ENCODE peak calls at places on chromosome 22, in six cellular contexts. One of them, this sample, is unnamed. For H3K9me3, the result is how much of the 10 kb centered on the place peaks cover.

GRCh38 chr22:40094449-40094848 is 83.3 kb upstream of the TNRC6B start:
- DNase-seq in fibroblast of lung: peak
- DNase-seq in keratinocyte: no peak
- DNase-seq in PC-3: no peak
- DNase-seq in astrocyte: no peak
- DNase-seq in H1: no peak
- DNase-seq in this sample: no peak

GRCh38 chr22:26550498-26551033 is 38.3 kb upstream of the TFIP11 start:
- DNase-seq in fibroblast of lung: peak
- DNase-seq in keratinocyte: no peak
- DNase-seq in PC-3: peak
- DNase-seq in astrocyte: peak
- DNase-seq in H1: no peak
- DNase-seq in this sample: no peak

GRCh38 chr22:45007247-45007945 is 2.4 kb downstream of the PHF21B start:
- DNase-seq in fibroblast of lung: peak
- DNase-seq in keratinocyte: no peak
- DNase-seq in PC-3: no peak
- DNase-seq in astrocyte: peak
- DNase-seq in H1: peak
- DNase-seq in this sample: no peak

GRCh38 chr22:36343070-36343719 is 44.6 kb downstream of the MYH9 start:
- DNase-seq in fibroblast of lung: no peak
- DNase-seq in keratinocyte: no peak
- DNase-seq in PC-3: no peak
- DNase-seq in astrocyte: no peak
- DNase-seq in H1: no peak
- DNase-seq in this sample: no peak

GRCh38 chr22:19805821-19806212 is 45.2 kb downstream of the TBX1 start:
- DNase-seq in fibroblast of lung: no peak
- DNase-seq in keratinocyte: peak
- DNase-seq in PC-3: peak
- DNase-seq in astrocyte: no peak
- DNase-seq in H1: no peak
- DNase-seq in this sample: peak

GRCh38 chr22:41512421-41513194 is 31.7 kb downstream of the POLR3H start:
- DNase-seq in fibroblast of lung: peak
- DNase-seq in keratinocyte: no peak
- DNase-seq in PC-3: peak
- DNase-seq in astrocyte: peak
- DNase-seq in H1: peak
- DNase-seq in this sample: peak

GRCh38 chr22:19287076-19287724 is 4.3 kb downstream of the CLTCL1 start:
- DNase-seq in fibroblast of lung: peak
- DNase-seq in keratinocyte: peak
- DNase-seq in PC-3: peak
- DNase-seq in astrocyte: peak
- DNase-seq in H1: no peak
- DNase-seq in this sample: peak

GRCh38 chr22:26887456-26887855 is 230.1 kb downstream of the MIAT start:
- DNase-seq in fibroblast of lung: peak
- DNase-seq in keratinocyte: no peak
- DNase-seq in PC-3: no peak
- DNase-seq in astrocyte: peak
- DNase-seq in H1: no peak
- DNase-seq in this sample: no peak

GRCh38 chr22:49951001-49951677 is 9.4 kb upstream of the PIM3 start:
- DNase-seq in fibroblast of lung: no peak
- DNase-seq in keratinocyte: no peak
- DNase-seq in PC-3: peak
- DNase-seq in astrocyte: no peak
- DNase-seq in H1: no peak
- DNase-seq in this sample: peak

DNA sequence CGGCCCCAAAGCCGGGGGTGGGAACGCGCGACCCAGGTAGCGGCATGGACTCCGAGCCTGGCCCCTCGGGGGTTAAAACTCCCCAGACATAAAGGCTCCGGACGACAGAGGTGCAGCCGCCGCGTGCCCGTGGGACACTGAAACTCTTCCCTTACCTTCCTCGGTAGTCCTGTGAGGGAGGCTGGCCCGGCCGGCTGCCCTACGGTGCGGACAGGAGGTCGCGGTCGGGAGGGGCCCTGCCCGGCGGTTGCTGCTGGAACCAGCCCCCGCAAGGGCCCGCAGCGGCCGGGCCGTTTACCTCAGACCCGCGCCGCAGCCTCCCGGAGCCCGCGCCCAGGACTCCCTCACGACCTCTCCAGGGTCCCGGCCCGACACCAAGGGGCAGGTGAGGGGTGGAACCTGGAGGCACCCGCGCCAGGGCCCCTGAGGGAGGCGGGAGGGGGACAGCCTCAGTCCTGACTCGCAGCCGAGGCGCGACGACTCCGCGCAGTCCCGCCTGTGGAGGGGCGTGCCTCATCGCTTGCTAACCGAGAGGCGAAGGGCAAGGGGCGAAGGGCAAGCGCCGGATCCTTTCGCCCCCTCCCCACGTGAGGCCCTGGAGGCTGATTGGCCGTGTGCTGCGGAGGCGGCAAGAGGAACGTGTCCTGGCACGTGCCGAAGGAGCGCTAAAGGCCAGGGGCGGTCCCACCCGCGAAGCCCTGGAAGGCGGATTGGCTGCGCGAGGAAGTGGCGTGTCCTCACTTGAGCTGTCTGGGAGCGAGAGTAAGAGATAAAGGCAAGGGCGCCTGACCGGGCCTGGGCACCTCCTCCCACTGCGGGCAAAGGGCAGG is at the start of gene UPB1:
- DNase-seq in fibroblast of lung: no peak
- DNase-seq in keratinocyte: no peak
- DNase-seq in PC-3: no peak
- DNase-seq in astrocyte: no peak
- DNase-seq in H1: peak
- DNase-seq in this sample: no peak
- TF ChIP-seq EZH2 in fibroblast of lung: peak
- TF ChIP-seq EZH2 in keratinocyte: peak
- TF ChIP-seq EZH2 in PC-3: no peak
- TF ChIP-seq EZH2 in astrocyte: peak
- TF ChIP-seq EZH2 in H1: peak
- TF ChIP-seq EZH2 in this sample: no peak

DNA sequence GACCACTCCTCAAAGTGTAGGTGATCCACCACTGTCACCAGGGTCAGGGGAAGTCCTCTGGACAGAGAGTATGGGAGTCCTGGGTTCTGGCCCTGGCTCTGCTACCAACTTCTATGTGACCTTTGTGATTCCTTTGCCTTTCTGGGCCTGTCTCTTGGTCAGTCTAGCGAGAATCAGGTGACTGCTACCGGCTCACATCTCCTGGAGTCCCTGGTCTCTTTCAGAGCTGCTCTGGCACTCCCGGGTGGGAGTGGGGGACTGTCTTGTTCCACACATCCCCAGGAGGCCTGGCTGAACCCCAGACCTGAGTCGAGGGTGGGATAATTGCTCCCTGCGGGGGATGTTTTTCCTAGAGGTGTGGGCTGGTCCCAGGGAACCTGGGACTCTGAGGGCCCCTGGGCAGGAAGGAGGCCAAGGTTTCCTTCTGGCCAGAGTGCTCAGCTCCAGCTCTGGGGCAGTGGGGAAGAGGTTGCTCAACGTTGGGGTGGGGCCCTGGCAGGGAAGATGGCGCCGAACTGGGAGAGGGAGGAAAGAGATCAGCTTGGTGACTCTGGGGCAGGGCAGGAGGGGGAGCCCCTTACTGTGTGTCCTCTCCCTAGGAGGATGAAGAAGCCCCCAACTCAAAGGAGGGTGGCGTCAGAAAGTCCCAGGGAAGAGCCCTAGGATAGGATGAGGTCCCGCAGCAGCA is 2.1 kb downstream of the SOX10 start:
- DNase-seq in fibroblast of lung: no peak
- DNase-seq in keratinocyte: no peak
- DNase-seq in PC-3: no peak
- DNase-seq in astrocyte: no peak
- DNase-seq in H1: no peak
- DNase-seq in this sample: no peak
- H3K4me3 ChIP-seq in fibroblast of lung: no peak
- H3K4me3 ChIP-seq in keratinocyte: no peak
- H3K4me3 ChIP-seq in PC-3: no peak
- H3K4me3 ChIP-seq in astrocyte: no peak
- H3K4me3 ChIP-seq in H1: no peak
- H3K4me3 ChIP-seq in this sample: no peak

GRCh38 chr22:47474895-47475294 is 712.4 kb downstream of the TBC1D22A start:
- DNase-seq in fibroblast of lung: peak
- DNase-seq in keratinocyte: no peak
- DNase-seq in PC-3: no peak
- DNase-seq in astrocyte: no peak
- DNase-seq in H1: no peak
- DNase-seq in this sample: no peak
- H3K9me3 ChIP-seq in fibroblast of lung: under half
- H3K9me3 ChIP-seq in keratinocyte: under half
- H3K9me3 ChIP-seq in PC-3: under half
- H3K9me3 ChIP-seq in astrocyte: under half
- H3K9me3 ChIP-seq in H1: half or more
- H3K9me3 ChIP-seq in this sample: under half

GRCh38 chr22:22089459-22090308 is 107.1 kb upstream of the TOP3B start:
- DNase-seq in fibroblast of lung: no peak
- DNase-seq in keratinocyte: no peak
- DNase-seq in PC-3: no peak
- DNase-seq in astrocyte: no peak
- DNase-seq in H1: no peak
- DNase-seq in this sample: no peak
- TF ChIP-seq EZH2 in fibroblast of lung: no peak
- TF ChIP-seq EZH2 in keratinocyte: no peak
- TF ChIP-seq EZH2 in PC-3: no peak
- TF ChIP-seq EZH2 in astrocyte: no peak
- TF ChIP-seq EZH2 in H1: no peak
- TF ChIP-seq EZH2 in this sample: no peak